ENCODE peak calls at places on chromosomes 12 and 14, in four cellular contexts. V is tibial artery, A is pancreas, N is left lung. P is an unnamed sample.
A peak's percentile ranks its signal among the peaks of the same experiment; 100 is the strongest.

GRCh38 chr12:51592034-51592705 is 1.1 kb downstream of the SCN8A start:
- DNase-seq in V (no peak), A (no peak), N (no peak), P (no peak)

GRCh38 chr14:98262566-98262965 is 1009.4 kb downstream of the BCL11B start:
- DNase-seq in V (no peak), A (no peak), N (no peak), P (no peak)

GRCh38 chr14:97113339-97113738 is 316.2 kb downstream of the VRK1 start:
- DNase-seq in V (no peak), A (no peak), N (no peak), P (no peak)

GRCh38 chr12:110741795-110742717 is 635 bp downstream of the PPP1CC start:
- DNase-seq in V (no peak), A (no peak), N (no peak), P (peak; percentile 41)

GRCh38 chr14:54221971-54222370 is 174.8 kb upstream of the CDKN3 start:
- DNase-seq in V (no peak), A (no peak), N (no peak), P (no peak)

GRCh38 chr12:93698307-93699092 is 21.3 kb downstream of the CRADD start:
- DNase-seq in V (no peak), A (no peak), N (no peak), P (no peak)

GRCh38 chr12:106840217-106840616 is 65.7 kb downstream of the RIC8B start:
- DNase-seq in V (no peak), A (no peak), N (no peak), P (no peak)

GRCh38 chr14:88613552-88614010 is 50.7 kb downstream of the ZC3H14 start:
- DNase-seq in V (no peak), A (no peak), N (no peak), P (no peak)

GRCh38 chr14:92880851-92881250 is 42.1 kb upstream of the CHGA start:
- DNase-seq in V (no peak), A (no peak), N (no peak), P (no peak)

GRCh38 chr14:56118611-56119181 is 485 bp downstream of the PELI2 start:
- DNase-seq in V (peak; percentile 31), A (peak; percentile 85), N (peak; percentile 94), P (peak; percentile 40)

GRCh38 chr14:67719866-67720265 is 18.2 kb downstream of the RDH12 start:
- DNase-seq in V (no peak), A (no peak), N (no peak), P (no peak)

GRCh38 chr12:104747956-104748355 is 210.1 kb downstream of the SLC41A2 start:
- DNase-seq in V (no peak), A (no peak), N (no peak), P (no peak)

GRCh38 chr14:97943619-97944018 is 1146.4 kb downstream of the VRK1 start:
- DNase-seq in V (no peak), A (no peak), N (no peak), P (no peak)

GRCh38 chr14:69625299-69626131 is 14.1 kb downstream of the SUSD6 start:
- DNase-seq in V (peak; percentile 70), A (no peak), N (peak; percentile 83), P (peak; percentile 76)

GRCh38 chr14:55354500-55354899 is 57.1 kb downstream of the ATG14 start:
- DNase-seq in V (no peak), A (no peak), N (no peak), P (no peak)

GRCh38 chr12:74885775-74886174 is 323.9 kb downstream of the KCNC2 start:
- DNase-seq in V (no peak), A (no peak), N (no peak), P (no peak)

GRCh38 chr12:63826002-63826585 is 18.4 kb upstream of the SRGAP1 start:
- DNase-seq in V (no peak), A (no peak), N (no peak), P (no peak)

GRCh38 chr12:9064201-9064814 is 51.4 kb downstream of the A2M start:
- DNase-seq in V (peak; percentile 70), A (peak; percentile 84), N (peak; percentile 89), P (peak; percentile 60)

DNA sequence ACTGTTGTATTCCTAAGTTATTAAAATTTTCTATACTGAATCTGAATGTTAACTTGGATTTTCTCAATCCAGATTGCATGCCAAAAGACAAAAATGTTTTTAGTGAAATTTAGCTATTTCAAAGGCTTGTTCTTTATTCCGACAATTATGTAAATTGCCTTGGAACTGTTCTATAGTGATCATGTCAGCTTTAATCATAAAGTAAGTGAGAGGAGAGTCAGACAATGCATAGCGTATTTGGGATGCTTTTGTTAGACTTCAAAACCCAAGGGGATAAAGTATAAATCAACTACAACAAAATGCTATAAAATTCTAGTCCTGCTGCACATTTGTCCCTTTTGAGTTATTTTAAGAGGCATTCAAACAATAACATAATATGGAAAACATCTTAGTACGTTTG is 11.3 kb downstream of the RTRAF start:
- DNase-seq in V (no peak), A (no peak), N (no peak), P (no peak)
- H3K36me3 ChIP-seq in V (peaks cover 43% of the 10 kb centered on the region), A (peaks cover 35% of the 10 kb centered on the region), N (peaks cover 67% of the 10 kb centered on the region), P (peaks cover 2% of the 10 kb centered on the region)

GRCh38 chr14:61468063-61468825 is 146.9 kb downstream of the PRKCH start:
- DNase-seq in V (peak; percentile 12), A (no peak), N (no peak), P (no peak)

GRCh38 chr14:61470261-61470953 is 149.0 kb downstream of the PRKCH start:
- DNase-seq in V (peak; percentile 30), A (no peak), N (no peak), P (no peak)

GRCh38 chr14:61471297-61471980 is 150.1 kb downstream of the PRKCH start:
- DNase-seq in V (peak; percentile 12), A (no peak), N (no peak), P (no peak)

GRCh38 chr14:61470954-61471279 is 149.5 kb downstream of the PRKCH start:
- DNase-seq in V (no peak), A (no peak), N (no peak), P (no peak)

DNA sequence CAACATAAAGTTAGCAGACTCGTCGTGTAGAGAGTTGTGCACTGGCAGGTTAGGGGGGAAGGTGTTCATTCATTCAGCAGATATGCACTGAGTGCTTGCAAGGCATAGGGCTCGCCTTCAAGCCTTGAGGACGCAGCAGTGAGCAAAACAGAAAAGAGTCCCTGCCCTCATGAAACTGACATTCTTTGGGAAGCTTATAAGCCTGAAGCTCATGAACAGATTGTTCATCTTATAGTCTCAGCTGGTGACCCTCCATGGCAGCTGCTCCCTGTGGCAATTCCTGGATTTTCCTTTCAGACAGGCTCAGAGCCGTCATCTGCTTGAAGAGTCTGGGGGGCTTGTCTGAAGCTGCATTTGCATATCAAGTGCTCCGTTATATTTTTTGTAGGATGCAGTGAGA is 148.4 kb downstream of the PRKCH start:
- DNase-seq in V (peak; percentile 11), A (no peak), N (no peak), P (no peak)
- H3K27ac ChIP-seq in V (peak overlapping the region; percentile 63), A (no peak overlapping the region), N (peak overlapping the region; percentile 80), P (no peak overlapping the region)

GRCh38 chr12:2317819-2318218 is 265.0 kb downstream of the CACNA1C start:
- DNase-seq in V (no peak), A (no peak), N (no peak), P (no peak)
- TF ChIP-seq CTCF in V (no peak), A (no peak), N (no peak), P (no peak)

DNA sequence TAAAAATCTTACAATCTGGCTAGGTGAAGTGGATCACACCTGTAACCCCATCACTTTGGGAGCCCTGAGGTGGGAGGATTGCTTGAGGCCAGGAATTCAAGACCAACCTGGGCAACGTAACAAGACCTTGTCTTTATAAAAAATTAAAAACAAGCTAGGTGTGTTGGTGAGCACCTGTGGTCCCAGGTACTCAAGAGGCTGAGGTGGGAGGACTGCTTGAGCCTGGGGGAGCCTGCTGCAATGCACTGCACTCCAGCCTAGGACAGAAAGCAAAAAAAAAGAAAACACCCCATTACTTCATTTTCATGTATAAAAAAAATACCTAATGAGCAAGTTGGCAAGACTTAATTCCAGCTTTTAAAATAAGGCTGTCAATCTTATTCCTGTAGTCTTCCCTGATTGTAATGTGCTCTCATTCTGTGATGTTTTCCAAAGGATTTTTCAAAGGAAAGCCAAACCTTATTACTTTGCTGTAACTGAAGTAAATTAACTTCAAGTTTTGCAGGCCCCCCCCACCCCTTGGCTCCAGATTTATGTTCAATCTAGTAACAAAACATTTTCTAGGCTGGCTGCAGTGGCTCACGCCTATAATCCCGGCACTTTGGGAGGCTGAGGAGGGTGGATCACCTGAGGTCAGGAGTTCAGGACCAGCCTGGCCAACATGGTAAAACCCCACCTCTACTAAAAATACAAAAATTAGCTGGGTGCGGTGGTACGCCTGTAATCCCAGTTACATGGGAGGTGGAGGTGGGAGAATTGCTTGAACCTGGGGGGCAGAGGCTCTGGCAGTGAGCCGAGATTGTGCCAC is 3.3 kb upstream of the ZCCHC8 start:
- DNase-seq in V (no peak), A (no peak), N (no peak), P (no peak)
- H3K36me3 ChIP-seq in V (peaks cover 58% of the 10 kb centered on the region), A (peaks cover 58% of the 10 kb centered on the region), N (peaks cover 66% of the 10 kb centered on the region), P (peaks cover 69% of the 10 kb centered on the region)